ENCODE peak calls at places on chromosomes 1 and 21, in seven cellular contexts. U is IMR-90, S is Peyer's patch, V is transverse colon, H is stomach, N is A549, B is ovary. X is an unnamed sample.

GRCh38 chr1:234568345-234568744 is 41.6 kb downstream of the IRF2BP2 start:
- DNase-seq in H (no peak), U (no peak), S (no peak), N (no peak), V (no peak), B (no peak), X (no peak)

GRCh38 chr1:47208374-47208850 is 18.6 kb upstream of the PDZK1IP1 start:
- DNase-seq in N (no peak), H (no peak), B (no peak), U (no peak), V (no peak), S (no peak), X (no peak)

GRCh38 chr1:208052135-208052534 is 141.2 kb upstream of the CD34 start:
- DNase-seq in S (no peak), V (no peak), B (no peak), H (no peak), N (no peak), U (no peak), X (no peak)

GRCh38 chr1:175478203-175478602 is 265.2 kb downstream of the TNR start:
- DNase-seq in H (no peak), B (no peak), S (no peak), V (no peak), N (no peak), U (no peak), X (no peak)

GRCh38 chr1:28190337-28190979 is 14.0 kb upstream of the PTAFR start:
- DNase-seq in V (no peak), H (no peak), N (no peak), S (peak; percentile 10), B (no peak), U (peak; percentile 41), X (no peak)

GRCh38 chr21:35257413-35257812 is 208.3 kb upstream of the RUNX1 start:
- DNase-seq in S (no peak), N (peak; percentile 13), V (peak; percentile 51), H (peak; percentile 72), B (peak; percentile 27), U (peak; percentile 96), X (peak; percentile 59)

GRCh38 chr1:206508130-206508884 is 976 bp downstream of the RASSF5 start:
- DNase-seq in U (no peak), B (no peak), N (no peak), H (peak; percentile 33), S (no peak), V (no peak), X (no peak)

GRCh38 chr1:190320952-190321351 is 156.7 kb downstream of the BRINP3 start:
- DNase-seq in V (no peak), H (no peak), N (no peak), B (no peak), U (peak; percentile 63), S (no peak), X (no peak)

GRCh38 chr21:34603002-34603709 is 11.8 kb downstream of the RCAN1 start:
- DNase-seq in U (peak; percentile 70), N (peak; percentile 27), H (peak; percentile 89), V (peak; percentile 84), S (peak; percentile 57), B (peak; percentile 76), X (peak; percentile 93)

GRCh38 chr1:14972107-14972506 is 181.4 kb upstream of the TMEM51 start:
- DNase-seq in V (no peak), H (no peak), S (no peak), N (no peak), B (no peak), U (no peak), X (no peak)

GRCh38 chr1:14976260-14976659 is 177.3 kb upstream of the TMEM51 start:
- DNase-seq in V (no peak), B (no peak), N (no peak), H (no peak), S (no peak), U (no peak), X (no peak)

GRCh38 chr1:14975119-14975518 is 178.4 kb upstream of the TMEM51 start:
- DNase-seq in S (no peak), B (no peak), N (no peak), V (no peak), U (no peak), H (no peak), X (no peak)

GRCh38 chr1:14973773-14974172 is 179.8 kb upstream of the TMEM51 start:
- DNase-seq in B (no peak), H (no peak), U (no peak), V (no peak), S (no peak), N (no peak), X (no peak)

DNA sequence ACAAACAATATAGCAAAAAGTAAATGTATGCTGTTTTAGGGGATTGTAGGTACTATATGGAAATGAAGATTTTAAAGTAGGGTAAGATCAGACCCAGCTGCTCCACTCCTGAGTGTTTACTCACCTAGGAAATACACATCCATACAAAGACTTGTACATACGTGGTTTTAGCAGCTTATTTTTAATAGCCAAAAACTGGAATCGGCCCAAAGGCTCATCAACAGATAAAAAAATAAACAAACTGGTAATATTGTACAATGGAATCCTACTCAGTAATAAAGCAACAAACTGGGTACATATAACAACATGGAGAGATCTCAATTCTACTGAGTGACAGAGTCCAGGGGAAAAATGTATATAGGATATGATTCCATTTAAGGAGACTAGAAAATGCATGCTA is 179.2 kb upstream of the TMEM51 start:
- DNase-seq in H (no peak), U (peak; percentile 50), N (no peak), B (no peak), S (no peak), V (no peak), X (no peak)
- H3K4me1 ChIP-seq in H (peaks cover 8% of the 10 kb centered on the region), U (peaks cover 18% of the 10 kb centered on the region), N (peaks cover 4% of the 10 kb centered on the region), B (peaks cover 17% of the 10 kb centered on the region), S (no peaks in the 10 kb centered on the region), V (no peaks in the 10 kb centered on the region), X (no peaks in the 10 kb centered on the region)

GRCh38 chr1:20678599-20678998 is 17.4 kb upstream of the DDOST start:
- DNase-seq in U (no peak), N (no peak), V (no peak), S (peak; percentile 50), B (no peak), H (no peak), X (no peak)
- TF ChIP-seq CTCF in U (no peak), N (no peak), V (no peak), S (no peak), B (no peak), H (no peak), X (no peak)

GRCh38 chr1:235834620-235835019 is 32.1 kb downstream of the LYST start:
- DNase-seq in U (no peak), S (no peak), H (no peak), N (no peak), B (no peak), V (no peak), X (no peak)

GRCh38 chr1:235835226-235835625 is 31.5 kb downstream of the LYST start:
- DNase-seq in S (no peak), H (peak; percentile 49), N (no peak), V (peak; percentile 25), B (peak; percentile 53), U (peak; percentile 20), X (peak; percentile 64)

GRCh38 chr1:235831148-235831547 is 35.6 kb downstream of the LYST start:
- DNase-seq in S (no peak), V (no peak), B (no peak), N (no peak), H (no peak), U (peak; percentile 84), X (no peak)

GRCh38 chr1:235826102-235826854 is 40.4 kb downstream of the LYST start:
- DNase-seq in H (no peak), U (no peak), N (no peak), S (no peak), B (no peak), V (no peak), X (no peak)

DNA sequence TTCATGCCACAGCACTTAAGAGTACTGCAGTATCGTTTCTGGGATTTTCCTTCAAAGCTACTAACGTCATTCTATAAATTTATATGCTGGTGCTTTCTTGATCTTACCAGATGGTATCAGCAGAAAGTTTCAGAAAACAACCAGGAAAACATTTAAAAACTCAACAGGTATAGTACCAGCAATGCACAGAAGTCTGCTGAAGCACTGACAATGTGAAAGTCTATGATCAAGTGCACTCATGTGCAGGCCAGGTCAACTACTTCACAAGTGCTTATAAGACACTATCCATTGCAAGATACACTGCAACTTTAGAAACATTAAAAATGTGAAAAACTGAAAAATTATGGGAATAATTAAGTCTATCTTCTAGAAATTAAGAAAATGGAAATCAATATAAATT is 34.7 kb downstream of the LYST start:
- DNase-seq in V (no peak), S (no peak), U (no peak), N (no peak), B (no peak), H (no peak), X (no peak)
- TF ChIP-seq POLR2A in V (no peak), S (no peak), U (no peak), N (no peak), B (no peak), H (no peak), X (no peak)

GRCh38 chr1:86856196-86856595 is 57.7 kb downstream of the SELENOF start:
- DNase-seq in H (no peak), N (no peak), U (no peak), B (no peak), S (no peak), V (no peak), X (no peak)
- H3K4me1 ChIP-seq in H (no peaks in the 10 kb centered on the region), N (peaks cover 18% of the 10 kb centered on the region), U (peaks cover 4% of the 10 kb centered on the region), B (no peaks in the 10 kb centered on the region), S (no peaks in the 10 kb centered on the region), V (no peaks in the 10 kb centered on the region), X (no peaks in the 10 kb centered on the region)

GRCh38 chr1:45686081-45687013 is at the start of gene GPBP1L1:
- DNase-seq in V (peak; percentile 99), H (peak; percentile 98), N (peak; percentile 88), S (peak; percentile 96), B (peak; percentile 98), U (peak; percentile 97), X (peak; percentile 98)
- TF ChIP-seq CTCF in V (no peak), H (no peak), N (no peak), S (no peak), B (no peak), U (no peak), X (no peak)

GRCh38 chr1:23613191-23614126 is 54.2 kb upstream of the ID3 start:
- DNase-seq in V (peak; percentile 49), U (no peak), N (no peak), B (no peak), S (peak; percentile 84), H (peak; percentile 27), X (no peak)
- TF ChIP-seq POLR2A in V (no peak), U (no peak), N (no peak), B (no peak), S (no peak), H (no peak), X (no peak)

GRCh38 chr1:56566040-56566774 is 13.2 kb downstream of the PLPP3 start:
- DNase-seq in B (no peak), H (no peak), N (no peak), U (no peak), V (no peak), S (no peak), X (no peak)
- H3K4me1 ChIP-seq in B (peaks cover 27% of the 10 kb centered on the region), H (peaks cover 31% of the 10 kb centered on the region), N (peaks cover 70% of the 10 kb centered on the region), U (peaks cover 14% of the 10 kb centered on the region), V (peaks cover 9% of the 10 kb centered on the region), S (no peaks in the 10 kb centered on the region), X (peaks cover 81% of the 10 kb centered on the region)

X was measured in body of pancreas.